ENCODE peak calls at places on chromosomes 1 and 21, in four cellular contexts. One of them, this sample, is unnamed.
A peak's percentile ranks its signal among the peaks of the same experiment; 100 is the strongest.

GRCh38 chr21:39336457-39337008 is 12.4 kb downstream of the HMGN1 start:
- DNase-seq in neuronal stem cell: no peak
- DNase-seq in mesenchymal stem cell: no peak
- DNase-seq in IMR-90: no peak
- DNase-seq in this sample: peak; percentile 7

GRCh38 chr1:205324781-205325180 is 3.2 kb upstream of the NUAK2 start:
- DNase-seq in neuronal stem cell: no peak
- DNase-seq in mesenchymal stem cell: peak; percentile 81
- DNase-seq in IMR-90: peak; percentile 77
- DNase-seq in this sample: peak; percentile 84

GRCh38 chr1:228265167-228265566 is 57.3 kb downstream of the OBSCN start:
- DNase-seq in neuronal stem cell: no peak
- DNase-seq in mesenchymal stem cell: no peak
- DNase-seq in IMR-90: peak; percentile 33
- DNase-seq in this sample: no peak

GRCh38 chr1:67682659-67683197 is 2.3 kb upstream of the GADD45A start:
- DNase-seq in neuronal stem cell: no peak
- DNase-seq in mesenchymal stem cell: peak; percentile 65
- DNase-seq in IMR-90: peak; percentile 94
- DNase-seq in this sample: peak; percentile 95

GRCh38 chr1:48917901-48918603 is 141.4 kb upstream of the BEND5 start:
- DNase-seq in neuronal stem cell: no peak
- DNase-seq in mesenchymal stem cell: no peak
- DNase-seq in IMR-90: no peak
- DNase-seq in this sample: no peak

GRCh38 chr1:91608876-91609275 is 108.2 kb downstream of the CDC7 start:
- DNase-seq in neuronal stem cell: no peak
- DNase-seq in mesenchymal stem cell: peak; percentile 88
- DNase-seq in IMR-90: peak; percentile 96
- DNase-seq in this sample: peak; percentile 77

GRCh38 chr1:89698020-89698560 is 65.2 kb downstream of the LRRC8C start:
- DNase-seq in neuronal stem cell: no peak
- DNase-seq in mesenchymal stem cell: no peak
- DNase-seq in IMR-90: no peak
- DNase-seq in this sample: no peak

GRCh38 chr1:24724345-24725208 is 20.7 kb upstream of the CLIC4 start:
- DNase-seq in neuronal stem cell: no peak
- DNase-seq in mesenchymal stem cell: peak; percentile 87
- DNase-seq in IMR-90: peak; percentile 84
- DNase-seq in this sample: peak; percentile 88

GRCh38 chr1:182041615-182042014 is 19.9 kb downstream of the ZNF648 start:
- DNase-seq in neuronal stem cell: no peak
- DNase-seq in mesenchymal stem cell: no peak
- DNase-seq in IMR-90: no peak
- DNase-seq in this sample: no peak

GRCh38 chr1:147210987-147211386 is 14.2 kb downstream of the FMO5 start:
- DNase-seq in neuronal stem cell: no peak
- DNase-seq in mesenchymal stem cell: no peak
- DNase-seq in IMR-90: no peak
- DNase-seq in this sample: peak; percentile 83

GRCh38 chr1:225870883-225871282 is 11.3 kb downstream of the TMEM63A start:
- DNase-seq in neuronal stem cell: no peak
- DNase-seq in mesenchymal stem cell: no peak
- DNase-seq in IMR-90: no peak
- DNase-seq in this sample: no peak

GRCh38 chr1:36482724-36483388 is at the start of gene CSF3R:
- DNase-seq in neuronal stem cell: no peak
- DNase-seq in mesenchymal stem cell: no peak
- DNase-seq in IMR-90: no peak
- DNase-seq in this sample: no peak

GRCh38 chr21:35711661-35712060 is 348.7 kb downstream of the SETD4 start:
- DNase-seq in neuronal stem cell: no peak
- DNase-seq in mesenchymal stem cell: no peak
- DNase-seq in IMR-90: no peak
- DNase-seq in this sample: no peak

GRCh38 chr1:235417101-235417697 is 50.0 kb downstream of the TBCE start:
- DNase-seq in neuronal stem cell: peak; percentile 56
- DNase-seq in mesenchymal stem cell: peak; percentile 79
- DNase-seq in IMR-90: peak; percentile 86
- DNase-seq in this sample: peak; percentile 83

GRCh38 chr1:34396042-34396441 is 219.3 kb downstream of the C1orf94 start:
- DNase-seq in neuronal stem cell: no peak
- DNase-seq in mesenchymal stem cell: no peak
- DNase-seq in IMR-90: no peak
- DNase-seq in this sample: no peak

GRCh38 chr1:176206006-176206960 is 803 bp downstream of the COP1 start:
- DNase-seq in neuronal stem cell: peak; percentile 48
- DNase-seq in mesenchymal stem cell: peak; percentile 70
- DNase-seq in IMR-90: peak; percentile 29
- DNase-seq in this sample: peak; percentile 30

GRCh38 chr1:235069577-235070563 is 58.8 kb downstream of the TOMM20 start:
- DNase-seq in neuronal stem cell: no peak
- DNase-seq in mesenchymal stem cell: peak; percentile 87
- DNase-seq in IMR-90: peak; percentile 98
- DNase-seq in this sample: peak; percentile 90

GRCh38 chr1:27868932-27869718 is 3.2 kb upstream of the THEMIS2 start:
- DNase-seq in neuronal stem cell: no peak
- DNase-seq in mesenchymal stem cell: no peak
- DNase-seq in IMR-90: no peak
- DNase-seq in this sample: no peak

GRCh38 chr21:36184561-36184960 is 27.9 kb downstream of the DOP1B start:
- DNase-seq in neuronal stem cell: no peak
- DNase-seq in mesenchymal stem cell: no peak
- DNase-seq in IMR-90: no peak
- DNase-seq in this sample: no peak

GRCh38 chr1:154961207-154961496 is 430 bp downstream of the PYGO2 start:
- DNase-seq in neuronal stem cell: no peak
- DNase-seq in mesenchymal stem cell: no peak
- DNase-seq in IMR-90: no peak
- DNase-seq in this sample: peak; percentile 45

GRCh38 chr1:17603091-17603841 is 63.8 kb downstream of the ARHGEF10L start:
- DNase-seq in neuronal stem cell: no peak
- DNase-seq in mesenchymal stem cell: no peak
- DNase-seq in IMR-90: no peak
- DNase-seq in this sample: no peak

GRCh38 chr1:17598251-17598650 is 58.8 kb downstream of the ARHGEF10L start:
- DNase-seq in neuronal stem cell: no peak
- DNase-seq in mesenchymal stem cell: no peak
- DNase-seq in IMR-90: no peak
- DNase-seq in this sample: peak; percentile 79

GRCh38 chr1:17600313-17600712 is 60.8 kb downstream of the ARHGEF10L start:
- DNase-seq in neuronal stem cell: no peak
- DNase-seq in mesenchymal stem cell: no peak
- DNase-seq in IMR-90: no peak
- DNase-seq in this sample: no peak

GRCh38 chr1:17599301-17600300 is 60.1 kb downstream of the ARHGEF10L start:
- DNase-seq in neuronal stem cell: no peak
- DNase-seq in mesenchymal stem cell: no peak
- DNase-seq in IMR-90: no peak
- DNase-seq in this sample: no peak

DNA sequence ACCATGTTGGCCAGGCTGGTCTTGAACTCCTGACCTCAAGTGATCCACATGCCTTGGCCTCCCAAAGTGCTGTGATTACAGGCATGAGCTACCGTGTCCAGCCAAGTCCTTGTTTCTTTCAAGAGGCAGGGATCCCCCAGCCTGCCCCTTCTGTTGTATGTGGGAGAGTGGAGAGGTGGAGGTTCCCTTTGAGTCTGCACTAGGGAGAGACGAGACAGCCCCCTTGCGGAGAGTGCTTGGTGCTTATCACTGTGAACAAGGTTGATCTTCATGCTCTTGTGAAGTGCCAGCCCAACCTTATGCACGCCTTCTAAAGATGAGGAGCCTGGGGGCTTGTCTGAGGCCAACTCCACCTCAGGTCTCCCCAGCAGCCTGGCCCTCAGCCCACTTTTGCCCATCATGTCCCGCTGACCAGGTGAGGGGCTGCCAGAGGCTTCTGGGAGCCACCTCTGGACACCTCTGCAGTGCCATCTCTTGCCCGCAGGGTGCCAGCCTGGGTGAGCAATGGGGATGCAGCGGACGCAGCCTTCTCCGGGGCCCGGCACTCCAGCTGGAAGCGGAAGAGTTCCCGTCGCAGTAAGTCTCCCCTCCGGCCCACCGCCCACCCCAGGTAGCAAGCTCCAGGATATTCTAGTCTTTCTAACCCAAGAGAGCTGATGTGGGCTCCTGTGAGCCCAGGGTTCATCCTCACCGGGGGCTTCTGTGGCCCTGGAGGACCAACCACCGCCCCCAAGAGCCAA is 62.3 kb downstream of the ARHGEF10L start:
- DNase-seq in neuronal stem cell: no peak
- DNase-seq in mesenchymal stem cell: no peak
- DNase-seq in IMR-90: no peak
- DNase-seq in this sample: no peak
- H4K91ac ChIP-seq in neuronal stem cell: no peak overlapping the region
- H4K91ac ChIP-seq in mesenchymal stem cell: no peak overlapping the region
- H4K91ac ChIP-seq in IMR-90: no peak overlapping the region
- H4K91ac ChIP-seq in this sample: no peak overlapping the region

DNA sequence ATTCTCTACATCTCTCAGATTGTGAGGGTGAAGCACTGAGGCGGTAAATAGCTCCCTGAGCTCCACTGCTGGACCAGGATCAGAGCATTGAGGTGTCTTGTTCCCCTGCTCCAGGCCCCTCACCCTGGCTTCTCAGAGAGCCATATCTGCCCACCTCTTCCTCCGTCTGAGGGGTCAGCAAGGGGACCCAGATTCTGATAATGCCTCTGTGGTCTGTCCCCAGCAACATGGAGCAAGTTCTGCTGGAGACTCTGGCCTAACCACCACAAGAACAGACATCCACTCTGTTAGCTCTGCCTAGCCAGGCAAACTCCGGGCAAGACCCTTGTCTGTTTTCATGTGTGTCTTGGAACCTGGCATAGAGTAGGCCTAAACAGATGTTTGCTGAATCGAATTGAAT is 2.2 kb downstream of the TRAF5 start:
- DNase-seq in neuronal stem cell: no peak
- DNase-seq in mesenchymal stem cell: no peak
- DNase-seq in IMR-90: no peak
- DNase-seq in this sample: no peak
- H3K4me3 ChIP-seq in neuronal stem cell: no peak overlapping the region
- H3K4me3 ChIP-seq in mesenchymal stem cell: no peak overlapping the region
- H3K4me3 ChIP-seq in IMR-90: no peak overlapping the region
- H3K4me3 ChIP-seq in this sample: no peak overlapping the region

DNA sequence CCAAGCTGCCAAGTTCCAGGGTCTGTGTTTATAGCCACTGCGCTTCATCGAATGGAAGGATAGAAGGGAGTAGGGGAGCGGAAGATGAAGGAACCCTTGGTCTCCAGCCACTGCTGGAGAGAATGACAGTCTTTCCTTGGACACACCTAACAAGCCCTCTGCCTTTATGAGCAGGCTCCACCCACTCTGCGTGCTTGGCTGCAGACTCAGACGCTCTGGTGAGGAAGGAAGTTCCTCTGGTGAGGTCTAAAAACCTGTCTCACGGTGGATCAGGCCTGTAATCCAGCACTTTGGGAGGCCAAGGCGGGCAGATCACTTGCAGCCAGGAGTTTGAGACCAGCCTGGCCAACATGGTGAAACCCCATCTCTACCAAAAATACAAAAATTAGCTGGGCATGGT is 55.4 kb downstream of the MATN1 start:
- DNase-seq in neuronal stem cell: no peak
- DNase-seq in mesenchymal stem cell: no peak
- DNase-seq in IMR-90: peak; percentile 3
- DNase-seq in this sample: peak; percentile 1
- H3K23ac ChIP-seq in neuronal stem cell: no peak overlapping the region
- H3K23ac ChIP-seq in mesenchymal stem cell: no peak overlapping the region
- H3K23ac ChIP-seq in IMR-90: no peak overlapping the region
- H3K23ac ChIP-seq in this sample: no peak overlapping the region

GRCh38 chr1:223654083-223654482 is 11.4 kb downstream of the CAPN8 start:
- DNase-seq in neuronal stem cell: no peak
- DNase-seq in mesenchymal stem cell: no peak
- DNase-seq in IMR-90: no peak
- DNase-seq in this sample: no peak
- H4K91ac ChIP-seq in neuronal stem cell: no peak overlapping the region
- H4K91ac ChIP-seq in mesenchymal stem cell: no peak overlapping the region
- H4K91ac ChIP-seq in IMR-90: no peak overlapping the region
- H4K91ac ChIP-seq in this sample: no peak overlapping the region

GRCh38 chr1:23370744-23371710 is 1.4 kb upstream of the ZNF436 start:
- DNase-seq in neuronal stem cell: peak; percentile 97
- DNase-seq in mesenchymal stem cell: peak; percentile 38
- DNase-seq in IMR-90: no peak
- DNase-seq in this sample: peak; percentile 36
- H3K4me3 ChIP-seq in neuronal stem cell: peak overlapping the region; percentile 85
- H3K4me3 ChIP-seq in mesenchymal stem cell: peak overlapping the region; percentile 86
- H3K4me3 ChIP-seq in IMR-90: peak overlapping the region; percentile 3
- H3K4me3 ChIP-seq in this sample: no peak overlapping the region

GRCh38 chr1:75124510-75124909 is 9.7 kb upstream of the LHX8 start:
- DNase-seq in neuronal stem cell: no peak
- DNase-seq in mesenchymal stem cell: no peak
- DNase-seq in IMR-90: no peak
- DNase-seq in this sample: no peak

GRCh38 chr1:75126611-75127101 is 7.5 kb upstream of the LHX8 start:
- DNase-seq in neuronal stem cell: no peak
- DNase-seq in mesenchymal stem cell: no peak
- DNase-seq in IMR-90: no peak
- DNase-seq in this sample: no peak

GRCh38 chr1:75125161-75125681 is 9.0 kb upstream of the LHX8 start:
- DNase-seq in neuronal stem cell: no peak
- DNase-seq in mesenchymal stem cell: no peak
- DNase-seq in IMR-90: no peak
- DNase-seq in this sample: no peak

GRCh38 chr1:75127916-75128717 is 6.1 kb upstream of the LHX8 start:
- DNase-seq in neuronal stem cell: no peak
- DNase-seq in mesenchymal stem cell: no peak
- DNase-seq in IMR-90: no peak
- DNase-seq in this sample: no peak

DNA sequence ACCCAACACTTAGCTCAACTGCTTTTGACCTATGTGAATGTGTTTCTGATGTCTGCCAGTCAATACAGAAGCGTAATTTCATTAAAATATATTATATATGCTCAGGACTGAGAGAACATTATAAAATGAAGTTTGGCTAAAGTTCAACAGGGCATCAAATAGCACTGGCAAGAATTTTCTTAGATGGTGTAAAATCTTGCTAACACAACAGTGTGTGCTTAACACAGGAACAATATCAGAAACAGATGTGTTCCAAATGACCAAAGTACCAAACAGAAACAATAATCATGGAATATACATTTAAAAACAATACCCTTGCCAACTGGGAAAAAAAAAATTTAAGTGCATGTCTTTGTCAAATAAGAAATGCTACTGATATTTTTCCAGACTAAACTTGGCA is 10.4 kb upstream of the LHX8 start:
- DNase-seq in neuronal stem cell: no peak
- DNase-seq in mesenchymal stem cell: no peak
- DNase-seq in IMR-90: no peak
- DNase-seq in this sample: no peak
- H3K23ac ChIP-seq in neuronal stem cell: no peak overlapping the region
- H3K23ac ChIP-seq in mesenchymal stem cell: no peak overlapping the region
- H3K23ac ChIP-seq in IMR-90: no peak overlapping the region
- H3K23ac ChIP-seq in this sample: no peak overlapping the region

This sample was measured in trophoblast cell.